ENCODE peak calls at places on chromosome 1, in nine cellular contexts. O is prostate gland; T is LoVo; X is NCI-H748 treated with DMSO at 0.1 percent for 48 hours; Z is astrocyte of the spinal cord; V is lower lobe of right lung; C is stimulated activated CD8-positive, alpha-beta memory T cell treated with anti-CD3 and anti-CD28 coated beads, Interleukin-4, amount 100 ng/mL, for 1 hour; L is pancreas; A is tibial nerve. Y is an unnamed sample.

GRCh38 chr1:235280467-235280866 is 47.5 kb downstream of the ARID4B start:
- DNase-seq in X (no peak), L (no peak), V (no peak), T (no peak), A (no peak), C (no peak), Z (no peak), O (no peak), Y (no peak)

GRCh38 chr1:62318756-62319544 is at the start of gene KANK4:
- DNase-seq in A (no peak), O (no peak), T (peak; percentile 8), C (no peak), V (no peak), X (no peak), Z (no peak), L (peak; percentile 76), Y (no peak)

GRCh38 chr1:79667848-79668696 is 661.5 kb upstream of the ADGRL4 start:
- DNase-seq in T (no peak), V (no peak), A (no peak), L (no peak), C (no peak), X (no peak), Z (no peak), O (no peak), Y (no peak)

GRCh38 chr1:234610061-234610581 is at the start of gene IRF2BP2:
- DNase-seq in X (peak; percentile 48), V (peak; percentile 90), A (peak; percentile 74), Z (peak; percentile 85), L (peak; percentile 93), T (peak; percentile 86), O (peak; percentile 81), C (no peak), Y (peak; percentile 79)

GRCh38 chr1:67582625-67583461 is 102.2 kb upstream of the GADD45A start:
- DNase-seq in T (no peak), L (no peak), Z (peak; percentile 24), V (no peak), C (no peak), O (no peak), A (no peak), X (no peak), Y (no peak)

GRCh38 chr1:235015291-235015990 is 113.2 kb downstream of the TOMM20 start:
- DNase-seq in C (no peak), T (no peak), Z (no peak), O (no peak), L (no peak), V (no peak), A (no peak), X (no peak), Y (no peak)

GRCh38 chr1:239755513-239755912 is 336.2 kb upstream of the FMN2 start:
- DNase-seq in O (no peak), V (no peak), X (no peak), C (no peak), T (no peak), A (no peak), Z (no peak), L (no peak), Y (no peak)

GRCh38 chr1:80158266-80158665 is 1151.7 kb upstream of the ADGRL4 start:
- DNase-seq in C (no peak), O (no peak), X (no peak), V (no peak), Z (no peak), L (no peak), T (no peak), A (no peak), Y (no peak)

GRCh38 chr1:206470692-206471414 is 577 bp downstream of the IKBKE start:
- DNase-seq in L (no peak), V (no peak), T (no peak), C (peak; percentile 23), A (no peak), Z (peak; percentile 85), O (no peak), X (no peak), Y (no peak)